ENCODE peak calls at places on chromosome 17, in eight cellular contexts. M is osteocyte, R is psoas muscle, F is endothelial cell, S is A549, H is body of pancreas, L is lung, B is adrenal gland. I is an unnamed sample.

GRCh38 chr17:37826497-37827115 is 81.7 kb upstream of the HNF1B start:
- DNase-seq in M (no peak), R (no peak), F (no peak), S (no peak), H (no peak), L (no peak), B (no peak), I (no peak)

GRCh38 chr17:76104140-76104895 is 731 bp upstream of the EXOC7 start:
- DNase-seq in M (no peak), R (no peak), F (no peak), S (no peak), H (no peak), L (no peak), B (no peak), I (peak; percentile 65)

GRCh38 chr17:74380959-74381808 is 13.9 kb downstream of the GPR142 start:
- DNase-seq in M (no peak), R (peak; percentile 37), F (no peak), S (no peak), H (no peak), L (no peak), B (no peak), I (no peak)

GRCh38 chr17:44367626-44368025 is 4.0 kb upstream of the FAM171A2 start:
- DNase-seq in M (no peak), R (no peak), F (no peak), S (no peak), H (no peak), L (no peak), B (no peak), I (no peak)

GRCh38 chr17:83201206-83202001 is 122.0 kb downstream of the METRNL start:
- DNase-seq in M (no peak), R (peak; percentile 31), F (peak; percentile 0), S (no peak), H (peak; percentile 1), L (no peak), B (no peak), I (no peak)

GRCh38 chr17:6269474-6269873 is 165.4 kb downstream of the AIPL1 start:
- DNase-seq in M (no peak), R (no peak), F (peak; percentile 76), S (peak; percentile 47), H (no peak), L (no peak), B (peak; percentile 53), I (no peak)

GRCh38 chr17:66904760-66905637 is 59.5 kb upstream of the CACNG4 start:
- DNase-seq in M (no peak), R (no peak), F (no peak), S (peak; percentile 86), H (peak; percentile 43), L (peak; percentile 41), B (no peak), I (no peak)

GRCh38 chr17:80885922-80886582 is 105.6 kb upstream of the CHMP6 start:
- DNase-seq in M (no peak), R (peak; percentile 32), F (no peak), S (no peak), H (no peak), L (no peak), B (no peak), I (no peak)

GRCh38 chr17:9401434-9401833 is 174.2 kb downstream of the STX8 start:
- DNase-seq in M (no peak), R (no peak), F (no peak), S (peak; percentile 34), H (no peak), L (no peak), B (no peak), I (no peak)

GRCh38 chr17:75261336-75262111 is at the start of the genes GGA3 and MRPS7:
- DNase-seq in M (peak; percentile 98), R (peak; percentile 98), F (peak; percentile 96), S (peak; percentile 96), H (peak; percentile 94), L (peak; percentile 96), B (peak; percentile 95), I (peak; percentile 96)

GRCh38 chr17:66508896-66509843 is 206.8 kb downstream of the PRKCA start:
- DNase-seq in M (no peak), R (no peak), F (no peak), S (peak; percentile 97), H (peak; percentile 74), L (peak; percentile 64), B (peak; percentile 39), I (no peak)

GRCh38 chr17:64320613-64321553 is 57.8 kb upstream of the TEX2 start:
- DNase-seq in M (no peak), R (peak; percentile 65), F (peak; percentile 65), S (peak; percentile 89), H (peak; percentile 71), L (peak; percentile 79), B (peak; percentile 65), I (no peak)
- TF ChIP-seq CTCF in M (peak; percentile 84), R (peak; percentile 67), F (peak; percentile 90), S (peak; percentile 96), H (peak; percentile 71), L (peak; percentile 55), B (peak; percentile 72), I (peak; percentile 87)

GRCh38 chr17:979539-980405 is at the start of gene NXN:
- DNase-seq in M (peak; percentile 98), R (peak; percentile 95), F (peak; percentile 97), S (peak; percentile 82), H (peak; percentile 84), L (peak; percentile 87), B (peak; percentile 93), I (peak; percentile 97)
- TF ChIP-seq CTCF in M (peak; percentile 44), R (peak; percentile 33), F (no peak), S (peak; percentile 48), H (no peak), L (no peak), B (no peak), I (peak; percentile 22)

GRCh38 chr17:78307887-78308633 is 51.8 kb downstream of the SOCS3 start:
- DNase-seq in M (no peak), R (peak; percentile 76), F (no peak), S (no peak), H (peak; percentile 69), L (no peak), B (peak; percentile 72), I (no peak)
- TF ChIP-seq CTCF in M (no peak), R (peak; percentile 47), F (no peak), S (no peak), H (peak; percentile 61), L (no peak), B (peak; percentile 43), I (peak; percentile 8)

GRCh38 chr17:58001461-58002124 is 5.5 kb downstream of the SRSF1 start:
- DNase-seq in M (no peak), R (no peak), F (no peak), S (no peak), H (no peak), L (no peak), B (no peak), I (no peak)

GRCh38 chr17:58004060-58004459 is 3.0 kb downstream of the SRSF1 start:
- DNase-seq in M (no peak), R (no peak), F (no peak), S (no peak), H (no peak), L (no peak), B (no peak), I (no peak)

GRCh38 chr17:58002973-58003372 is 4.1 kb downstream of the SRSF1 start:
- DNase-seq in M (no peak), R (no peak), F (no peak), S (no peak), H (no peak), L (no peak), B (no peak), I (no peak)

GRCh38 chr17:58002558-58002957 is 4.5 kb downstream of the SRSF1 start:
- DNase-seq in M (no peak), R (no peak), F (no peak), S (no peak), H (no peak), L (no peak), B (no peak), I (no peak)

GRCh38 chr17:58002154-58002553 is 4.9 kb downstream of the SRSF1 start:
- DNase-seq in M (no peak), R (no peak), F (no peak), S (no peak), H (no peak), L (no peak), B (no peak), I (no peak)
- TF ChIP-seq CTCF in M (no peak), R (no peak), F (no peak), S (no peak), H (no peak), L (no peak), B (no peak), I (peak; percentile 61)

GRCh38 chr17:58109197-58109596 is 26.0 kb downstream of the DYNLL2 start:
- DNase-seq in M (no peak), R (no peak), F (no peak), S (no peak), H (no peak), L (no peak), B (no peak), I (no peak)
- TF ChIP-seq CTCF in M (no peak), R (no peak), F (no peak), S (no peak), H (no peak), L (no peak), B (no peak), I (no peak)

DNA sequence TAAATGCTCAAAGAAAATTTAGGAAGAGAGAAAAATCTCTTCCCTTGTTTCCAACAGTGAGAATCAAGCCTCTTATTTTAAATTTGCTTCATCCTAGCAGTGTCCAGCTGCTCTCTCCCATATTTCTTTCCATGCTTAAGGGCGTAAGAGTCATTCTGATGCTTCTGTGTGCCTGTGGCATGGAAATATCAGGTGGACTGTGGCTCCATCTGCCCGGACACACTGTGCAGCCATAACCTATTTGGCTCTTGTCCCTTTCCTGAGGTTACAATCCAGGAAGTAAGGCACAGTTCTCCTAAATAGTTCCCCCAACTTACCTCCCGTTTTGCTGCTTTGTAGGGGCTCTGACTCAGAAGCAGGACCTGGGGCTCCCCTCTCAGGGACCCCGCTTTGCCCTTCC is 6.3 kb upstream of the KRT222 start:
- DNase-seq in M (no peak), R (no peak), F (no peak), S (no peak), H (no peak), L (no peak), B (no peak), I (no peak)
- TF ChIP-seq CTCF in M (no peak), R (no peak), F (no peak), S (no peak), H (no peak), L (no peak), B (no peak), I (no peak)